ENCODE peak calls at places on chromosomes 3 and 15, in six cellular contexts. G is stimulated activated naive B cell treated with anti-CD40 and anti-IgM and Interleukin-4, amounts not matched to agents 10 μg/mL and 1 μg/mL and 100 μg/mL, for 72 hours; R is heart left ventricle; W is activated T-helper 1 cell treated with anti-CD3 and anti-CD28 coated beads, Interleukin-2, amount 50 U/mL, for 16 hours; E is left ventricle myocardium inferior; Z is neural progenitor cell. Q is an unnamed sample.
A peak's percentile ranks its signal among the peaks of the same experiment; 100 is the strongest.

GRCh38 chr3:193021506-193022010 is 103.9 kb upstream of the MB21D2 start:
- DNase-seq in G (no peak), R (no peak), W (no peak), E (no peak), Z (no peak), Q (no peak)

GRCh38 chr3:24048843-24049242 is 103.8 kb downstream of the NR1D2 start:
- DNase-seq in G (no peak), R (no peak), W (no peak), E (no peak), Z (no peak), Q (no peak)

GRCh38 chr3:123314409-123315270 is 112.9 kb downstream of the SEC22A start:
- DNase-seq in G (no peak), R (peak; percentile 15), W (no peak), E (no peak), Z (peak; percentile 42), Q (no peak)

GRCh38 chr15:60385620-60386552 is 11.9 kb downstream of the ANXA2 start:
- DNase-seq in G (no peak), R (no peak), W (no peak), E (no peak), Z (no peak), Q (no peak)

GRCh38 chr3:195352895-195353488 is 82.0 kb upstream of the XXYLT1 start:
- DNase-seq in G (no peak), R (no peak), W (no peak), E (no peak), Z (no peak), Q (no peak)

GRCh38 chr3:172625404-172625803 is 85.5 kb downstream of the NCEH1 start:
- DNase-seq in G (no peak), R (no peak), W (no peak), E (no peak), Z (no peak), Q (no peak)

GRCh38 chr3:111859061-111859973 is at the start of gene PHLDB2:
- DNase-seq in G (peak; percentile 31), R (peak; percentile 91), W (peak; percentile 16), E (peak; percentile 87), Z (peak; percentile 96), Q (peak; percentile 41)

GRCh38 chr15:92719024-92719423 is 63.4 kb upstream of the FAM174B start:
- DNase-seq in G (no peak), R (no peak), W (no peak), E (no peak), Z (no peak), Q (no peak)

GRCh38 chr3:111236833-111237713 is 165.5 kb downstream of the NECTIN3 start:
- DNase-seq in G (no peak), R (no peak), W (no peak), E (no peak), Z (no peak), Q (no peak)

GRCh38 chr15:85331666-85332261 is 48.6 kb upstream of the AKAP13 start:
- DNase-seq in G (peak; percentile 39), R (no peak), W (no peak), E (no peak), Z (no peak), Q (no peak)

GRCh38 chr15:66573348-66573718 is 7.5 kb upstream of the LCTL start:
- DNase-seq in G (no peak), R (no peak), W (no peak), E (no peak), Z (no peak), Q (no peak)

GRCh38 chr3:20096135-20096685 is 56.0 kb downstream of the KAT2B start:
- DNase-seq in G (no peak), R (no peak), W (no peak), E (no peak), Z (no peak), Q (no peak)

GRCh38 chr3:149395107-149396089 is 17.9 kb upstream of the TM4SF1 start:
- DNase-seq in G (no peak), R (no peak), W (no peak), E (no peak), Z (no peak), Q (peak; percentile 79)

GRCh38 chr3:55177749-55178148 is 249.9 kb upstream of the LRTM1 start:
- DNase-seq in G (no peak), R (no peak), W (no peak), E (no peak), Z (no peak), Q (no peak)

GRCh38 chr15:25543156-25543555 is 104.3 kb upstream of the UBE3A start:
- DNase-seq in G (no peak), R (no peak), W (no peak), E (no peak), Z (peak; percentile 15), Q (no peak)

GRCh38 chr3:107630779-107631178 is 108.0 kb downstream of the BBX start:
- DNase-seq in G (no peak), R (no peak), W (no peak), E (no peak), Z (no peak), Q (no peak)

GRCh38 chr15:33116218-33116617 is 78.3 kb downstream of the FMN1 start:
- DNase-seq in G (no peak), R (no peak), W (no peak), E (no peak), Z (no peak), Q (no peak)

GRCh38 chr3:133799794-133800585 is 5.6 kb upstream of the SRPRB start:
- DNase-seq in G (no peak), R (no peak), W (no peak), E (no peak), Z (no peak), Q (peak; percentile 18)

GRCh38 chr3:127688022-127688415 is 15.3 kb downstream of the ABTB1 start:
- DNase-seq in G (no peak), R (no peak), W (peak; percentile 1), E (peak; percentile 0), Z (no peak), Q (no peak)

GRCh38 chr3:168545591-168545990 is 449.9 kb upstream of the GOLIM4 start:
- DNase-seq in G (no peak), R (no peak), W (no peak), E (peak; percentile 45), Z (peak; percentile 8), Q (no peak)

GRCh38 chr3:72213296-72214064 is 428.5 kb upstream of the PROK2 start:
- DNase-seq in G (no peak), R (no peak), W (no peak), E (no peak), Z (no peak), Q (no peak)

GRCh38 chr15:70196314-70197291 is 98.9 kb upstream of the TLE3 start:
- DNase-seq in G (peak; percentile 52), R (no peak), W (no peak), E (no peak), Z (peak; percentile 94), Q (no peak)

GRCh38 chr15:38217788-38218609 is 34.6 kb upstream of the SPRED1 start:
- DNase-seq in G (no peak), R (no peak), W (no peak), E (no peak), Z (no peak), Q (no peak)

GRCh38 chr3:23035927-23036640 is 167.0 kb upstream of the UBE2E2 start:
- DNase-seq in G (no peak), R (no peak), W (no peak), E (no peak), Z (peak; percentile 66), Q (no peak)

GRCh38 chr15:73900129-73900712 is 26.0 kb upstream of the LOXL1 start:
- DNase-seq in G (no peak), R (no peak), W (no peak), E (no peak), Z (no peak), Q (no peak)

GRCh38 chr15:70127797-70128756 is 30.4 kb upstream of the TLE3 start:
- DNase-seq in G (no peak), R (no peak), W (no peak), E (no peak), Z (no peak), Q (no peak)

GRCh38 chr3:127027811-127028548 is 45.1 kb downstream of the PLXNA1 start:
- DNase-seq in G (no peak), R (no peak), W (no peak), E (no peak), Z (no peak), Q (no peak)

GRCh38 chr3:159236306-159236705 is 434.5 kb downstream of the MFSD1 start:
- DNase-seq in G (no peak), R (no peak), W (no peak), E (no peak), Z (no peak), Q (no peak)

GRCh38 chr15:63041982-63042878 is at the start of gene TPM1:
- DNase-seq in G (no peak), R (peak; percentile 94), W (no peak), E (peak; percentile 88), Z (peak; percentile 95), Q (peak; percentile 87)

GRCh38 chr15:72554471-72555425 is 80.6 kb downstream of the ARIH1 start:
- DNase-seq in G (no peak), R (no peak), W (no peak), E (no peak), Z (no peak), Q (no peak)

GRCh38 chr3:139534444-139534812 is 5.1 kb downstream of the RBP1 start:
- DNase-seq in G (no peak), R (no peak), W (no peak), E (no peak), Z (peak; percentile 20), Q (peak; percentile 55)

GRCh38 chr3:70740872-70741271 is 428.4 kb upstream of the MDFIC2 start:
- DNase-seq in G (no peak), R (no peak), W (no peak), E (no peak), Z (no peak), Q (no peak)

GRCh38 chr15:40498891-40499290 is 28.1 kb downstream of the CHST14 start:
- DNase-seq in G (no peak), R (no peak), W (no peak), E (no peak), Z (no peak), Q (no peak)